ENCODE peak calls at places on chromosomes 16 and 17, in ten cellular contexts. L is Daoy; R is COR-L47; W is GM23248; K is A549; H is GDM1; O is activated CD8-positive, alpha-beta memory T cell treated with anti-CD3 and anti-CD28 coated beads for 4 hours; Z is AG08395; B is NCI-H524; P is NCI-H2107. Q is an unnamed sample.

GRCh38 chr17:49497147-49498036 is 2.3 kb downstream of the NGFR start:
- DNase-seq in L (peak; percentile 38), R (no peak), W (peak; percentile 56), K (peak; percentile 48), H (no peak), O (no peak), Z (peak; percentile 31), B (peak; percentile 58), P (peak; percentile 25), Q (no peak)

GRCh38 chr16:31265329-31266245 is 5.8 kb downstream of the ITGAM start:
- DNase-seq in L (peak; percentile 82), R (no peak), W (peak; percentile 16), K (peak; percentile 95), H (no peak), O (peak; percentile 65), Z (no peak), B (no peak), P (no peak), Q (peak; percentile 86)

GRCh38 chr17:59284317-59284716 is 47.1 kb upstream of the YPEL2 start:
- DNase-seq in L (no peak), R (no peak), W (peak; percentile 8), K (no peak), H (no peak), O (no peak), Z (no peak), B (no peak), P (no peak), Q (no peak)

GRCh38 chr16:1481906-1482835 is 6.6 kb downstream of the PTX4 start:
- DNase-seq in L (peak; percentile 88), R (no peak), W (peak; percentile 22), K (no peak), H (no peak), O (no peak), Z (no peak), B (no peak), P (no peak), Q (no peak)

GRCh38 chr16:70600730-70601129 is 45.6 kb upstream of the IL34 start:
- DNase-seq in L (no peak), R (no peak), W (no peak), K (no peak), H (no peak), O (no peak), Z (no peak), B (no peak), P (no peak), Q (no peak)

GRCh38 chr16:23847938-23848337 is 12.2 kb downstream of the PRKCB start:
- DNase-seq in L (no peak), R (no peak), W (no peak), K (no peak), H (no peak), O (peak; percentile 44), Z (no peak), B (no peak), P (no peak), Q (no peak)

GRCh38 chr17:7007143-7007542 is 5.3 kb upstream of the RNASEK start:
- DNase-seq in L (no peak), R (no peak), W (no peak), K (no peak), H (no peak), O (no peak), Z (no peak), B (no peak), P (no peak), Q (no peak)

GRCh38 chr16:75252049-75252864 is 833 bp upstream of the BCAR1 start:
- DNase-seq in L (no peak), R (no peak), W (peak; percentile 52), K (no peak), H (no peak), O (no peak), Z (no peak), B (no peak), P (no peak), Q (no peak)

GRCh38 chr17:10812674-10813073 is 8.8 kb upstream of the TMEM238L start:
- DNase-seq in L (no peak), R (no peak), W (no peak), K (no peak), H (no peak), O (no peak), Z (no peak), B (no peak), P (no peak), Q (no peak)

GRCh38 chr17:77419547-77420475 is 279.0 kb downstream of the SEC14L1 start:
- DNase-seq in L (peak; percentile 54), R (peak; percentile 27), W (no peak), K (no peak), H (no peak), O (no peak), Z (no peak), B (peak; percentile 77), P (no peak), Q (no peak)

GRCh38 chr16:56600398-56600999 is 7.9 kb upstream of the MT2A start:
- DNase-seq in L (peak; percentile 49), R (peak; percentile 18), W (peak; percentile 83), K (peak; percentile 87), H (no peak), O (no peak), Z (peak; percentile 76), B (peak; percentile 68), P (no peak), Q (no peak)

GRCh38 chr16:4261557-4262172 is 11.2 kb downstream of the TFAP4 start:
- DNase-seq in L (peak; percentile 41), R (no peak), W (peak; percentile 30), K (peak; percentile 54), H (peak; percentile 19), O (no peak), Z (peak; percentile 29), B (peak; percentile 80), P (no peak), Q (no peak)

GRCh38 chr16:89922477-89922883 is 662 bp upstream of the TUBB3 start:
- DNase-seq in L (peak; percentile 91), R (peak; percentile 68), W (peak; percentile 96), K (peak; percentile 83), H (no peak), O (no peak), Z (peak; percentile 91), B (peak; percentile 58), P (no peak), Q (peak; percentile 70)

GRCh38 chr17:48299760-48300159 is 130.3 kb downstream of the SKAP1 start:
- DNase-seq in L (no peak), R (no peak), W (no peak), K (no peak), H (no peak), O (no peak), Z (no peak), B (no peak), P (no peak), Q (no peak)

GRCh38 chr16:12406840-12407690 is 396.6 kb downstream of the CPPED1 start:
- DNase-seq in L (no peak), R (no peak), W (peak; percentile 31), K (peak; percentile 14), H (no peak), O (no peak), Z (no peak), B (no peak), P (no peak), Q (no peak)

GRCh38 chr16:88701541-88702363 is 4.5 kb downstream of the RNF166 start:
- DNase-seq in L (no peak), R (no peak), W (no peak), K (no peak), H (no peak), O (no peak), Z (no peak), B (no peak), P (no peak), Q (no peak)

GRCh38 chr17:46842835-46843234 is 8.5 kb upstream of the WNT9B start:
- DNase-seq in L (no peak), R (no peak), W (no peak), K (no peak), H (no peak), O (no peak), Z (no peak), B (no peak), P (no peak), Q (no peak)

GRCh38 chr17:82180776-82181528 is 31.7 kb downstream of the CCDC57 start:
- DNase-seq in L (no peak), R (no peak), W (no peak), K (no peak), H (no peak), O (no peak), Z (no peak), B (no peak), P (no peak), Q (no peak)

GRCh38 chr17:44086364-44087311 is 16.1 kb downstream of the G6PC3 start:
- DNase-seq in L (peak; percentile 89), R (peak; percentile 63), W (peak; percentile 99), K (peak; percentile 96), H (no peak), O (peak; percentile 67), Z (peak; percentile 98), B (no peak), P (no peak), Q (no peak)

GRCh38 chr17:17841620-17842025 is 4.8 kb upstream of the SREBF1 start:
- DNase-seq in L (no peak), R (no peak), W (no peak), K (no peak), H (no peak), O (no peak), Z (no peak), B (peak; percentile 58), P (no peak), Q (no peak)

GRCh38 chr16:58317608-58318152 is 22.9 kb upstream of the PRSS54 start:
- DNase-seq in L (no peak), R (no peak), W (no peak), K (no peak), H (no peak), O (no peak), Z (no peak), B (no peak), P (no peak), Q (no peak)

GRCh38 chr17:52710363-52710901 is 551.9 kb upstream of the CA10 start:
- DNase-seq in L (no peak), R (no peak), W (no peak), K (no peak), H (no peak), O (no peak), Z (no peak), B (no peak), P (no peak), Q (no peak)

GRCh38 chr17:78839173-78839761 is 1.3 kb downstream of the USP36 start:
- DNase-seq in L (peak; percentile 60), R (no peak), W (peak; percentile 64), K (peak; percentile 46), H (no peak), O (no peak), Z (peak; percentile 19), B (no peak), P (no peak), Q (no peak)

GRCh38 chr16:10266809-10267208 is 84.6 kb upstream of the GRIN2A start:
- DNase-seq in L (no peak), R (no peak), W (no peak), K (no peak), H (no peak), O (no peak), Z (no peak), B (no peak), P (no peak), Q (no peak)

GRCh38 chr16:79509906-79510305 is 90.6 kb downstream of the MAF start:
- DNase-seq in L (no peak), R (no peak), W (no peak), K (no peak), H (no peak), O (no peak), Z (no peak), B (no peak), P (no peak), Q (no peak)

GRCh38 chr17:32569171-32570080 is 82.6 kb downstream of the CDK5R1 start:
- DNase-seq in L (peak; percentile 73), R (no peak), W (peak; percentile 78), K (no peak), H (no peak), O (no peak), Z (peak; percentile 53), B (no peak), P (no peak), Q (no peak)

GRCh38 chr17:13957636-13958035 is 111.7 kb upstream of the COX10 start:
- DNase-seq in L (no peak), R (no peak), W (peak; percentile 34), K (no peak), H (no peak), O (no peak), Z (peak; percentile 14), B (no peak), P (no peak), Q (no peak)

GRCh38 chr17:77160032-77160876 is 19.5 kb downstream of the SEC14L1 start:
- DNase-seq in L (no peak), R (no peak), W (no peak), K (no peak), H (no peak), O (no peak), Z (no peak), B (no peak), P (no peak), Q (no peak)